ENCODE peak calls at places on chromosomes 4 and X, in six cellular contexts. I, F, C, G, M and R are unnamed samples.

GRCh38 chr4:25767877-25768475 is 94.8 kb downstream of the SEL1L3 start:
- DNase-seq in I (peak; percentile 62), M (peak; percentile 33), C (peak; percentile 84), G (peak; percentile 62), F (peak; percentile 29), R (no peak)

GRCh38 chrX:24260827-24261550 is 52.9 kb downstream of the SUPT20HL2 start:
- DNase-seq in I (no peak), C (no peak), G (no peak), M (no peak), F (no peak), R (no peak)

GRCh38 chr4:73409978-73410588 is 6.0 kb downstream of the ALB start:
- DNase-seq in I (no peak), M (no peak), C (no peak), G (no peak), F (no peak), R (no peak)

GRCh38 chr4:174086829-174087799 is 196.4 kb downstream of the FBXO8 start:
- DNase-seq in G (no peak), C (no peak), I (no peak), F (no peak), M (no peak), R (no peak)

GRCh38 chr4:19577121-19577520 is 674.6 kb upstream of the SLIT2 start:
- DNase-seq in I (no peak), M (no peak), C (no peak), G (no peak), F (no peak), R (no peak)

GRCh38 chr4:54661686-54662085 is 3.9 kb downstream of the KIT start:
- DNase-seq in M (no peak), G (no peak), F (no peak), C (no peak), I (no peak), R (no peak)

GRCh38 chrX:72297953-72298730 is 7.6 kb downstream of the CITED1 start:
- DNase-seq in F (no peak), I (peak; percentile 16), M (no peak), C (peak; percentile 71), G (peak; percentile 33), R (no peak)

GRCh38 chr4:38387348-38387747 is 276.7 kb upstream of the KLF3 start:
- DNase-seq in F (no peak), M (no peak), I (peak; percentile 50), G (no peak), C (no peak), R (no peak)

GRCh38 chrX:129773649-129774458 is 5.9 kb upstream of the SASH3 start:
- DNase-seq in C (no peak), I (peak; percentile 80), M (no peak), F (no peak), G (no peak), R (no peak)

GRCh38 chrX:115178473-115178872 is 10.7 kb upstream of the RBMXL3 start:
- DNase-seq in C (peak; percentile 39), F (no peak), M (no peak), G (no peak), I (no peak), R (no peak)

GRCh38 chrX:44400588-44400987 is 57.1 kb upstream of the EFHC2 start:
- DNase-seq in C (no peak), M (no peak), F (no peak), G (no peak), I (no peak), R (no peak)

GRCh38 chr4:122636697-122637096 is 15.8 kb upstream of the IL21 start:
- DNase-seq in I (no peak), C (no peak), M (no peak), F (no peak), G (no peak), R (no peak)

GRCh38 chr4:56469489-56470210 is 2.2 kb downstream of the SRP72 start:
- DNase-seq in C (no peak), I (no peak), F (no peak), G (no peak), M (no peak), R (no peak)

GRCh38 chr4:56999751-57000150 is 21.1 kb downstream of the POLR2B start:
- DNase-seq in F (no peak), G (no peak), C (no peak), I (no peak), M (no peak), R (no peak)

GRCh38 chr4:99395595-99396364 is 39.4 kb downstream of the ADH7 start:
- DNase-seq in G (no peak), C (no peak), F (no peak), I (no peak), M (no peak), R (no peak)

GRCh38 chr4:151260526-151260925 is 16.4 kb upstream of the PRSS48 start:
- DNase-seq in M (no peak), G (no peak), C (no peak), I (no peak), F (no peak), R (no peak)

GRCh38 chrX:24301060-24301459 is 12.8 kb downstream of the SUPT20HL2 start:
- DNase-seq in I (no peak), F (no peak), G (no peak), M (no peak), C (no peak), R (no peak)

GRCh38 chrX:44305921-44306320 is 37.6 kb downstream of the EFHC2 start:
- DNase-seq in G (no peak), F (no peak), M (no peak), C (no peak), I (no peak), R (no peak)

GRCh38 chr4:43274376-43274775 is 381.9 kb downstream of the GRXCR1 start:
- DNase-seq in G (no peak), C (no peak), M (no peak), I (no peak), F (no peak), R (no peak)

GRCh38 chr4:185471235-185472062 is at the start of gene CCDC110:
- DNase-seq in I (peak; percentile 50), G (peak; percentile 95), M (peak; percentile 80), C (peak; percentile 98), F (peak; percentile 99), R (peak; percentile 47)

GRCh38 chr4:70313736-70314135 is 21.0 kb upstream of the CABS1 start:
- DNase-seq in I (no peak), M (no peak), G (no peak), C (peak; percentile 2), F (no peak), R (no peak)

GRCh38 chr4:121900132-121900983 is 30.1 kb upstream of the BBS7 start:
- DNase-seq in I (peak; percentile 45), G (peak; percentile 49), F (peak; percentile 55), C (peak; percentile 84), M (peak; percentile 10), R (peak; percentile 12)

GRCh38 chr4:152676052-152676854 is 3.5 kb downstream of the TMEM154 start:
- DNase-seq in C (no peak), I (no peak), F (no peak), M (no peak), G (no peak), R (no peak)

GRCh38 chr4:152680988-152681731 is 1.4 kb upstream of the TMEM154 start:
- DNase-seq in C (no peak), F (no peak), G (no peak), I (no peak), M (no peak), R (no peak)

GRCh38 chr4:152678841-152679240 is 956 bp downstream of the TMEM154 start:
- DNase-seq in F (no peak), I (no peak), M (no peak), C (no peak), G (no peak), R (no peak)

GRCh38 chr4:152682143-152682542 is 2.3 kb upstream of the TMEM154 start:
- DNase-seq in M (no peak), C (no peak), F (no peak), G (no peak), I (no peak), R (no peak)

GRCh38 chr4:152679414-152680281 is at the start of gene TMEM154:
- DNase-seq in M (peak; percentile 25), C (peak; percentile 87), G (peak; percentile 73), I (no peak), F (no peak), R (no peak)
- TF ChIP-seq CREB1 in M (no peak), C (peak; percentile 52), G (no peak), I (no peak), F (no peak), R (peak; percentile 85)

GRCh38 chrX:119791437-119792231 is at the start of gene RPL39:
- DNase-seq in F (peak; percentile 68), M (no peak), I (peak; percentile 81), G (peak; percentile 78), C (peak; percentile 85), R (peak; percentile 51)

DNA sequence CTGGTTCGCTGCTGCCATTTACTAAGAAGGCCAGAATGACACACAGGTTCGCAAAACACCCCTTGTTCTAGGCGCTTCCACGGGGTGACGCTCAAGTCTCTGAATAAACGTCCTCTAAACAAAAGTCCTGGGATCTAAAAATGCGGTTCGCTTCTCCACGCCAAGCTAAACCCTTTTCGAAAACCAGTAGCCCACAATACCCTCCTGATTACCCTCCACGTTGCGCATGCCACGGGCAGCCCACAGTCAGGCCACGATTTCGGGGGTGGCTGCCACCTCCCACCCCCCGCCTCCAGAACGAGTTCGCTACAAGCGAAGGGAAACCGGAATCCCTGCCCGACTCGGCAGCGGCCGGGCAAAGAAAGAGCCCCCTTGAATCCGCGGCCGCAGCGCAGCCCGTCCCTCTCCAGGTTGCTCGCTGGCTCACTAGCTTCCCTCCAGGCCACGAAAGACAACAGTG is 423 bp downstream of the RPL39 start:
- DNase-seq in M (no peak), I (peak; percentile 30), G (no peak), C (no peak), F (no peak), R (no peak)
- TF ChIP-seq CREB1 in M (no peak), I (no peak), G (no peak), C (no peak), F (no peak), R (no peak)

DNA sequence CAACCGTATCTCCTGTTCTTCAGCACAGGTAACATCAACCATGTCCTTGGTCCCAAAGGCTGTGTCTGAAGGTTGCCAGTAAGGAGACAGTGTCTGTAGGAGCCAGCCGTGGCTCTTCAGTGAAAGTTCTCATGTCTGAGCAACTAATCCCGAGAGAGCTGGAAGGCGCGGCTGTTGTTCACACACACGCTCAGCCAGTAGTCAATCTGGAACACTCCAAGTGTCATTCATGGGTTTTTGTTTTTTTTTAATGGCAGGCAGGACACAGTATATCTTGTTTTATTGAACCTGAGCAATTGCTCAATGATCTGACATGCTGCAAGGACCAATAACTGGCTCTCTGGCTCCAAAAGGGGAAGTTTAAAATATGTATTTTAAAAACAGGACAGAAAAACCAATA is 48.4 kb upstream of the MAP3K15 start:
- DNase-seq in M (no peak), F (no peak), I (no peak), C (no peak), G (no peak), R (no peak)
- TF ChIP-seq CREB1 in M (no peak), F (no peak), I (no peak), C (no peak), G (no peak), R (no peak)

GRCh38 chrX:52216541-52216940 is 31.9 kb downstream of the MAGED4 start:
- DNase-seq in C (no peak), M (no peak), F (no peak), G (no peak), I (no peak), R (no peak)

GRCh38 chrX:52217494-52218160 is 32.9 kb downstream of the MAGED4 start:
- DNase-seq in F (no peak), C (peak; percentile 54), G (peak; percentile 51), M (peak; percentile 9), I (peak; percentile 2), R (no peak)

DNA sequence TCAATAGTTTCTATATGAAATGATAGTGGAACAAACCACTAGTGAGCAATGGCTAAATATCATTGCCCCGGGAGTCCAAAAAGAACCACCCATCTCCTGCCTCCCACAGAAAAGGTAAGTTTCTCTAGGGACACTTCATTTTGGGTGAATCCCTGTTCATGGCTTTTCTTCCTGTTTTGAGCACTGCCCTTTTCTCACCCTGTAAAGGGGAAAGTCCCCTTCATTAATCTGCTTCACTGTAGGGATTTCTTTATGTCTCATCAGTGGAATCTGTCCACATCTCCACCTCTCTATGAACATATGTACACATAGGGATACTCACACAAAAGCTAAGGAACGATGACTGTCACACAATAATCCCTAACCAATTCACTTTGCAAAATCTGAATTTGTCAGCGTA is 28.6 kb downstream of the MAGED4 start:
- DNase-seq in F (no peak), C (no peak), G (no peak), I (no peak), M (no peak), R (no peak)
- TF ChIP-seq CREB1 in F (no peak), C (no peak), G (no peak), I (no peak), M (no peak), R (no peak)